ENCODE peak calls at places on chromosomes 2 and 18, in four cellular contexts. W, B, K and H are unnamed samples.

GRCh38 chr18:7830468-7830867 is 263.4 kb downstream of the PTPRM start:
- DNase-seq in K (no peak), B (peak; percentile 32), W (no peak), H (peak; percentile 29)

GRCh38 chr2:240246173-240246820 is 105.8 kb upstream of the OTOS start:
- DNase-seq in B (no peak), W (no peak), K (no peak), H (no peak)

GRCh38 chr2:28274911-28275685 is 117.6 kb upstream of the FOSL2 start:
- DNase-seq in K (peak; percentile 69), B (peak; percentile 98), W (peak; percentile 90), H (peak; percentile 97)

GRCh38 chr2:120949027-120949956 is 213.6 kb downstream of the GLI2 start:
- DNase-seq in B (no peak), W (no peak), K (no peak), H (no peak)

GRCh38 chr2:225353579-225354085 is 45.9 kb upstream of the NYAP2 start:
- DNase-seq in W (no peak), B (peak; percentile 28), K (no peak), H (no peak)

GRCh38 chr2:127097471-127097765 is 9.5 kb downstream of the BIN1 start:
- DNase-seq in W (no peak), B (no peak), K (no peak), H (no peak)

GRCh38 chr2:96251721-96252292 is 14.0 kb downstream of the TMEM127 start:
- DNase-seq in K (peak; percentile 57), W (peak; percentile 55), B (peak; percentile 98), H (peak; percentile 90)

GRCh38 chr2:25041307-25041927 is 459 bp upstream of the EFR3B start:
- DNase-seq in B (peak; percentile 67), K (peak; percentile 84), W (no peak), H (peak; percentile 36)

GRCh38 chr2:191555092-191555742 is 122.7 kb upstream of the NABP1 start:
- DNase-seq in K (peak; percentile 88), B (peak; percentile 77), W (peak; percentile 69), H (peak; percentile 88)

GRCh38 chr2:123953848-123954247 is 71.2 kb upstream of the CNTNAP5 start:
- DNase-seq in B (peak; percentile 87), K (peak; percentile 31), W (peak; percentile 92), H (peak; percentile 53)

GRCh38 chr18:2173464-2173863 is 397.8 kb downstream of the METTL4 start:
- DNase-seq in B (peak; percentile 93), W (peak; percentile 80), K (peak; percentile 46), H (peak; percentile 97)